ENCODE peak calls at places on chromosomes 4 and X, in ten cellular contexts. O, J, L, X, K, Z, B, N, H and Q are unnamed samples.

GRCh38 chr4:54217642-54218486 is 11.2 kb upstream of the PDGFRA start:
- DNase-seq in N (peak), H (peak), X (peak), J (peak), O (no peak), K (peak), Z (peak), L (peak), B (no peak), Q (peak)

GRCh38 chr4:103076777-103077347 is 301 bp upstream of the SLC9B2 start:
- DNase-seq in J (no peak), L (peak), O (no peak), K (no peak), N (no peak), B (no peak), Z (no peak), H (no peak), X (peak), Q (peak)

GRCh38 chrX:41785685-41786084 is 61.7 kb downstream of the GPR82 start:
- DNase-seq in H (no peak), O (no peak), N (peak), B (no peak), L (no peak), J (no peak), K (no peak), Z (no peak), X (no peak), Q (no peak)

GRCh38 chr4:64756016-64756415 is 346.8 kb upstream of the TECRL start:
- DNase-seq in L (no peak), H (no peak), N (peak), K (no peak), B (no peak), O (no peak), Z (no peak), J (no peak), X (no peak), Q (no peak)

GRCh38 chr4:188867796-188868195 is 728.6 kb downstream of the TRIML1 start:
- DNase-seq in O (no peak), J (no peak), X (no peak), N (no peak), Z (no peak), K (no peak), L (no peak), B (no peak), H (no peak), Q (no peak)

GRCh38 chrX:41350976-41351569 is 17.1 kb downstream of the DDX3X start:
- DNase-seq in Z (no peak), X (peak), B (no peak), L (no peak), J (no peak), N (no peak), O (no peak), K (no peak), H (peak), Q (no peak)

GRCh38 chrX:65196758-65197371 is 220.6 kb upstream of the ZC4H2 start:
- DNase-seq in O (no peak), L (peak), J (no peak), H (peak), Z (no peak), B (peak), K (peak), N (no peak), X (no peak), Q (no peak)

GRCh38 chr4:3276961-3277360 is 15.9 kb upstream of the RGS12 start:
- DNase-seq in O (no peak), X (no peak), B (no peak), H (no peak), Z (peak), K (no peak), L (no peak), J (no peak), N (peak), Q (no peak)

GRCh38 chrX:135315864-135316263 is 6.6 kb downstream of the ETDC start:
- DNase-seq in H (no peak), Z (no peak), J (no peak), X (no peak), B (no peak), K (no peak), N (no peak), L (no peak), O (no peak), Q (no peak)

GRCh38 chrX:154486396-154487207 is at the start of gene UBL4A:
- DNase-seq in K (peak), B (peak), N (no peak), J (no peak), X (peak), L (peak), O (no peak), H (peak), Z (no peak), Q (peak)

GRCh38 chr4:153362184-153362583 is 17.7 kb downstream of the MND1 start:
- DNase-seq in J (no peak), N (peak), X (no peak), Z (no peak), K (no peak), H (no peak), L (no peak), O (peak), B (no peak), Q (no peak)

GRCh38 chr4:86592553-86593249 is 1.4 kb upstream of the PTPN13 start:
- DNase-seq in J (no peak), X (no peak), L (no peak), B (no peak), K (no peak), Z (no peak), H (no peak), N (peak), O (no peak), Q (no peak)

GRCh38 chr4:143023519-143023918 is 161.2 kb upstream of the USP38 start:
- DNase-seq in Z (no peak), O (no peak), N (no peak), K (no peak), J (no peak), B (no peak), H (no peak), X (no peak), L (no peak), Q (no peak)

GRCh38 chrX:129612396-129612795 is 42.4 kb downstream of the APLN start:
- DNase-seq in X (no peak), L (no peak), J (no peak), N (no peak), K (no peak), Z (no peak), H (no peak), O (no peak), B (no peak), Q (no peak)

GRCh38 chrX:130100180-130100579 is 10.1 kb downstream of the ELF4 start:
- DNase-seq in H (no peak), Z (no peak), N (no peak), J (peak), O (no peak), B (no peak), X (no peak), K (no peak), L (no peak), Q (no peak)

GRCh38 chrX:114508836-114509235 is 75.0 kb upstream of the HTR2C start:
- DNase-seq in L (no peak), B (no peak), O (no peak), J (no peak), X (no peak), K (no peak), H (no peak), N (no peak), Z (no peak), Q (no peak)

GRCh38 chrX:96453139-96453538 is 231.5 kb upstream of the DIAPH2 start:
- DNase-seq in B (no peak), O (peak), L (no peak), K (no peak), J (no peak), Z (no peak), H (no peak), N (no peak), X (no peak), Q (no peak)

GRCh38 chrX:42943051-42943450 is 165.1 kb upstream of the PPP1R2C start:
- DNase-seq in B (no peak), L (peak), J (no peak), H (no peak), O (no peak), K (no peak), Z (no peak), N (no peak), X (no peak), Q (no peak)

GRCh38 chrX:31279359-31279758 is 207.5 kb upstream of the FTHL17 start:
- DNase-seq in L (no peak), Z (no peak), O (no peak), J (no peak), N (peak), B (no peak), X (no peak), K (no peak), H (peak), Q (no peak)

GRCh38 chrX:107978707-107979307 is 3.4 kb downstream of the TEX13B start:
- DNase-seq in L (peak), Z (peak), J (no peak), O (no peak), K (peak), H (peak), B (no peak), N (peak), X (peak), Q (peak)

GRCh38 chrX:45731448-45731847 is 530.8 kb upstream of the DIPK2B start:
- DNase-seq in B (no peak), K (no peak), H (no peak), J (no peak), Z (no peak), N (no peak), L (no peak), O (no peak), X (no peak), Q (no peak)

GRCh38 chr4:149031399-149031798 is 589.2 kb upstream of the NR3C2 start:
- DNase-seq in Z (no peak), O (no peak), X (peak), N (no peak), K (no peak), H (peak), B (no peak), J (no peak), L (peak), Q (peak)

GRCh38 chr4:182679531-182679930 is 237.7 kb downstream of the DCTD start:
- DNase-seq in X (no peak), K (no peak), J (no peak), N (no peak), Z (no peak), L (no peak), B (no peak), H (no peak), O (no peak), Q (no peak)

GRCh38 chrX:72021975-72022374 is 109.7 kb downstream of the RTL5 start:
- DNase-seq in X (peak), K (no peak), B (no peak), N (no peak), Z (no peak), O (no peak), L (peak), J (no peak), H (peak), Q (peak)

GRCh38 chr4:19880205-19880604 is 371.5 kb upstream of the SLIT2 start:
- DNase-seq in J (no peak), B (no peak), X (no peak), N (no peak), L (no peak), K (no peak), H (no peak), Z (no peak), O (no peak), Q (no peak)

GRCh38 chr4:161248880-161249279 is 914.9 kb downstream of the FSTL5 start:
- DNase-seq in L (no peak), H (no peak), N (no peak), K (no peak), O (no peak), J (no peak), B (no peak), Z (no peak), X (no peak), Q (no peak)

GRCh38 chrX:132331000-132331399 is 111.8 kb upstream of the RAP2C start:
- DNase-seq in L (no peak), K (no peak), X (no peak), N (no peak), B (no peak), O (no peak), Z (no peak), H (no peak), J (no peak), Q (no peak)

GRCh38 chr4:76585897-76586360 is 150.9 kb downstream of the SHROOM3 start:
- DNase-seq in Z (no peak), N (peak), B (peak), L (no peak), O (no peak), J (no peak), H (peak), K (peak), X (no peak), Q (no peak)

GRCh38 chr4:184267673-184268573 is 50.2 kb upstream of the ENPP6 start:
- DNase-seq in J (peak), K (no peak), N (peak), X (peak), B (no peak), O (peak), L (peak), Z (peak), H (peak), Q (peak)

GRCh38 chrX:68647156-68647957 is at the start of gene STARD8:
- DNase-seq in H (peak), L (no peak), N (peak), J (no peak), O (peak), K (peak), B (peak), Z (no peak), X (no peak), Q (no peak)

GRCh38 chr4:166527500-166527899 is 654.5 kb downstream of the TLL1 start:
- DNase-seq in B (no peak), Z (no peak), N (peak), L (no peak), O (no peak), J (no peak), K (no peak), X (no peak), H (peak), Q (peak)

GRCh38 chrX:920234-920799 is 289.7 kb downstream of the SHOX start:
- DNase-seq in N (peak), Z (no peak), O (no peak), B (no peak), X (no peak), H (no peak), K (no peak), L (no peak), J (peak), Q (no peak)

GRCh38 chr4:3514221-3514780 is 17.9 kb downstream of the LRPAP1 start:
- DNase-seq in O (no peak), Z (no peak), K (no peak), N (no peak), B (peak), L (no peak), J (no peak), X (no peak), H (no peak), Q (no peak)

GRCh38 chr4:186839122-186840037 is 115.7 kb upstream of the FAT1 start:
- DNase-seq in N (peak), X (peak), H (no peak), K (no peak), J (peak), Z (peak), O (no peak), L (no peak), B (no peak), Q (no peak)

GRCh38 chr4:107035711-107036601 is at the start of gene DKK2:
- DNase-seq in K (peak), B (peak), N (no peak), O (no peak), Z (no peak), J (no peak), X (no peak), L (no peak), H (peak), Q (peak)

GRCh38 chr4:107037188-107037587 is 1.1 kb upstream of the DKK2 start:
- DNase-seq in Z (no peak), H (peak), B (peak), J (no peak), O (no peak), N (peak), K (peak), X (no peak), L (no peak), Q (no peak)

GRCh38 chr4:107034091-107034698 is 1.9 kb downstream of the DKK2 start:
- DNase-seq in X (no peak), N (peak), J (no peak), K (peak), B (peak), H (peak), Z (no peak), L (no peak), O (no peak), Q (no peak)

GRCh38 chr4:107036602-107037151 is 564 bp upstream of the DKK2 start:
- DNase-seq in L (no peak), N (no peak), K (peak), B (peak), O (no peak), Z (no peak), X (no peak), J (no peak), H (no peak), Q (no peak)

DNA sequence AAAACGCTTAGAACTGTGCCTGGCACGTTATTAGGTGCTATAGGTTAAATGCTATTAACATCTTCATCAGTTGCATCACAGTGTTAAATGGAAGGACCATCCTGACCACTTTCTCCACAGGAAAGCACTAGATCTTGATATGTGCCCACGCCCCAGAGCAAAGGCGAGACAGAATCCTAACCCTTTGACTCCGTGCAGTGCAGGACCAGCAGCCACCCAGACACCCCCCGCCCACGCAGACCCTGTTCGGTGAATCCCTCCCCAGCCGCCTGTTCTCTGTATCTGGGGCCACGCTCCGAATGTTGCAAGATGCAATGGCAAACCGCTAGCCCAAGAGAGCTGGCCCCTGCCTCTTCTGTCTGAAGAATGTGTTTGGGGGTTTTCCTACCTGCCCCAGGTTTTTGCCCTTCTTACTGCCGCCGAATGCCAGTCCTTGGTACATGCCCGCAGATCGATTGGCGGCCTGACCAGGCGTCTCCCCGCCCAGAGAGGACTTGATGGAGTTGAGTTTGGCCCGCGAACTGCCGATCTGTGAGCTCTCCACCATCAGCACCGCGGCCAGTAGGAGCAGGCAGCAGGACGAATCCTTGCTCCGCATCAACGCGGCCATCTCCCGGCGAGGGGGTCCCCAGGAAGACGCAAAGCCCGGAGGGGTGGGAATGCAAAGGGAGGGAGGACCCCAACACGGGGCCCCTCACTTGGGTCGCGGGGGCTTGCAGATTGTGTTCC is 967 bp downstream of the DKK2 start:
- DNase-seq in Z (no peak), O (no peak), H (peak), J (no peak), N (peak), X (no peak), L (no peak), B (peak), K (peak), Q (no peak)
- H3K4me3 ChIP-seq in Z (peak), O (peak), H (peak), J (peak), N (peak), X (no peak), L (no peak), B (peak), K (peak), Q (no peak)

GRCh38 chr4:38687571-38688011 is 23.6 kb downstream of the KLF3 start:
- DNase-seq in L (no peak), N (peak), B (no peak), H (no peak), K (no peak), O (no peak), Z (no peak), X (no peak), J (no peak), Q (no peak)
- H3K4me3 ChIP-seq in L (no peak), N (no peak), B (no peak), H (no peak), K (no peak), O (no peak), Z (no peak), X (no peak), J (no peak), Q (no peak)

GRCh38 chrX:9858080-9858479 is 71.9 kb downstream of the SHROOM2 start:
- DNase-seq in O (no peak), B (no peak), H (no peak), L (no peak), N (no peak), J (no peak), K (no peak), X (no peak), Z (no peak), Q (no peak)
- H3K4me3 ChIP-seq in O (no peak), B (no peak), H (no peak), L (no peak), N (no peak), J (no peak), K (no peak), X (no peak), Z (no peak), Q (no peak)

GRCh38 chrX:105823092-105823454 is 734 bp downstream of the NRK start:
- DNase-seq in N (no peak), J (no peak), X (no peak), H (no peak), Z (no peak), K (no peak), O (no peak), L (no peak), B (peak), Q (no peak)
- H3K4me3 ChIP-seq in N (peak), J (no peak), X (no peak), H (peak), Z (peak), K (no peak), O (peak), L (no peak), B (no peak), Q (no peak)